ENCODE peak calls at places on chromosomes 6 and 20, in seven cellular contexts. I is tibial artery; Q is psoas muscle; S is nephron progenitor cell; E is HFFc6; W is GM10248; H is CD8-positive, alpha-beta T cell. Y is an unnamed sample.

GRCh38 chr6:100230976-100231316 is 233.8 kb downstream of the SIM1 start:
- DNase-seq in H (no peak), E (peak; percentile 16), Q (no peak), W (no peak), S (no peak), I (no peak), Y (no peak)

GRCh38 chr6:132520953-132521352 is 8.0 kb upstream of the STX7 start:
- DNase-seq in H (no peak), Q (no peak), I (no peak), W (no peak), S (no peak), E (no peak), Y (no peak)

GRCh38 chr6:30690403-30691207 is at the start of gene NRM:
- DNase-seq in I (peak; percentile 94), E (peak; percentile 81), H (peak; percentile 70), S (peak; percentile 90), Q (peak; percentile 90), W (peak; percentile 91), Y (peak; percentile 92)

GRCh38 chr6:116561377-116562018 is 7.9 kb downstream of the CALHM4 start:
- DNase-seq in E (peak; percentile 77), I (peak; percentile 81), H (peak; percentile 69), W (peak; percentile 55), Q (peak; percentile 67), S (peak; percentile 76), Y (peak; percentile 75)

GRCh38 chr20:33531047-33531877 is 41.4 kb downstream of the CBFA2T2 start:
- DNase-seq in Q (no peak), H (no peak), I (no peak), S (peak; percentile 31), W (no peak), E (no peak), Y (no peak)

GRCh38 chr20:53569005-53569404 is 24.6 kb downstream of the ZNF217 start:
- DNase-seq in Q (no peak), E (no peak), H (no peak), S (no peak), I (no peak), W (no peak), Y (no peak)

GRCh38 chr6:36616888-36617521 is 22.8 kb downstream of the SRSF3 start:
- DNase-seq in E (peak; percentile 43), S (no peak), W (no peak), Q (peak; percentile 83), I (peak; percentile 64), H (no peak), Y (no peak)

GRCh38 chr6:26556263-26557070 is 18.3 kb downstream of the HMGN4 start:
- DNase-seq in S (peak; percentile 67), E (peak; percentile 99), Q (peak; percentile 45), I (no peak), H (peak; percentile 23), W (no peak), Y (peak; percentile 50)

GRCh38 chr6:12421596-12421995 is 131.4 kb downstream of the EDN1 start:
- DNase-seq in S (no peak), I (no peak), E (no peak), H (no peak), Q (no peak), W (no peak), Y (no peak)

GRCh38 chr6:170087946-170088348 is 202.9 kb downstream of the DLL1 start:
- DNase-seq in I (peak; percentile 68), W (peak; percentile 76), H (peak; percentile 30), S (no peak), E (no peak), Q (no peak), Y (peak; percentile 24)

GRCh38 chr20:1491281-1491840 is at the start of gene SIRPB2:
- DNase-seq in S (no peak), H (no peak), E (no peak), Q (peak; percentile 44), I (peak; percentile 80), W (no peak), Y (peak; percentile 66)

GRCh38 chr6:32868257-32868788 is 14.3 kb downstream of the PSMB9 start:
- DNase-seq in E (peak; percentile 56), S (peak; percentile 84), W (peak; percentile 52), Q (peak; percentile 73), H (peak; percentile 93), I (peak; percentile 83), Y (peak; percentile 73)

GRCh38 chr20:11675920-11676617 is 241.6 kb upstream of the BTBD3 start:
- DNase-seq in E (no peak), I (no peak), H (no peak), S (no peak), W (no peak), Q (no peak), Y (no peak)

GRCh38 chr6:14108571-14109410 is 8.8 kb upstream of the CD83 start:
- DNase-seq in W (peak; percentile 68), Q (no peak), H (no peak), I (peak; percentile 70), S (no peak), E (no peak), Y (no peak)

GRCh38 chr20:44516491-44516890 is 5.4 kb downstream of the SERINC3 start:
- DNase-seq in Q (peak; percentile 37), W (no peak), H (no peak), S (no peak), E (no peak), I (no peak), Y (no peak)

GRCh38 chr6:47147175-47147727 is 105.1 kb upstream of the ADGRF1 start:
- DNase-seq in I (no peak), H (no peak), W (no peak), Q (no peak), S (no peak), E (no peak), Y (no peak)

GRCh38 chr20:62359491-62360121 is 7.5 kb downstream of the LAMA5 start:
- DNase-seq in E (no peak), H (no peak), Q (peak; percentile 57), S (no peak), I (peak; percentile 88), W (no peak), Y (no peak)

GRCh38 chr6:71107935-71108420 is 151.1 kb upstream of the B3GAT2 start:
- DNase-seq in E (peak; percentile 62), I (no peak), Q (no peak), W (no peak), S (no peak), H (no peak), Y (no peak)

GRCh38 chr6:53828215-53828614 is 33.4 kb downstream of the LRRC1 start:
- DNase-seq in E (no peak), H (no peak), W (no peak), S (no peak), Q (no peak), I (no peak), Y (no peak)

GRCh38 chr6:87391334-87391733 is 16.4 kb upstream of the CFAP206 start:
- DNase-seq in Q (no peak), S (peak; percentile 16), E (peak; percentile 36), H (no peak), W (peak; percentile 48), I (no peak), Y (peak; percentile 48)

GRCh38 chr20:38723982-38724602 is at the start of gene SLC32A1:
- DNase-seq in S (peak; percentile 68), E (no peak), W (no peak), I (no peak), Q (no peak), H (no peak), Y (peak; percentile 41)

GRCh38 chr20:47397652-47398301 is 41.3 kb upstream of the ZMYND8 start:
- DNase-seq in S (no peak), W (no peak), I (no peak), E (no peak), Q (no peak), H (no peak), Y (no peak)

GRCh38 chr6:118780728-118781127 is 113.2 kb upstream of the ASF1A start:
- DNase-seq in Q (no peak), W (no peak), I (no peak), H (no peak), E (no peak), S (no peak), Y (no peak)

GRCh38 chr20:20318318-20319161 is 49.4 kb upstream of the INSM1 start:
- DNase-seq in S (no peak), W (no peak), Q (no peak), E (no peak), I (no peak), H (no peak), Y (no peak)

GRCh38 chr6:78511019-78511418 is 356.3 kb upstream of the IRAK1BP1 start:
- DNase-seq in H (no peak), W (no peak), I (no peak), E (no peak), S (no peak), Q (no peak), Y (no peak)

GRCh38 chr20:25057234-25058050 is 497 bp downstream of the ACSS1 start:
- DNase-seq in E (peak; percentile 23), I (peak; percentile 91), W (peak; percentile 71), H (peak; percentile 81), S (peak; percentile 67), Q (peak; percentile 74), Y (peak; percentile 53)

DNA sequence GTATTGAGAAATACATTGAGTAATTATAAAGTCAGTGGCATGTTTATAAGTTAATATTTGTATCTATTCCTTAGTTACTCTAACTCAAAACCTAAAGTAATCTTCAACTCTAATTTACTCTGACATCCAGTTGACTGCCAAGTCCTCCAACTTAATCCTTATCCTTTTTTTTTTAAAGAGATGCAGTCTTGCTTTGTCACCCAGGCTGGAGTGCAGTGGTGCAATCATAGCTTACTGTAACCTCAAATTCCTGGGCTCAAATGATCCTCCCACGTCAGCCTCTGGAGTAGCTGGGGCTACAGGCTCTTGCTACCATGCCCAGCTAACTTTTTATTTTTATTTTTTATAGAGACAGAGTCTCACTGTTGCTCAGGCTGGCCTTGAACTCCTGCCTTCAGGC is 24.4 kb downstream of the PTPN1 start:
- DNase-seq in Q (peak; percentile 30), S (no peak), W (no peak), H (no peak), I (no peak), E (peak; percentile 89), Y (no peak)
- TF ChIP-seq CTCF in Q (no peak), S (no peak), W (no peak), H (no peak), I (no peak), E (no peak), Y (no peak)

GRCh38 chr6:44062771-44063560 is 64.3 kb downstream of the MRPL14 start:
- DNase-seq in E (no peak), H (peak; percentile 15), W (no peak), Q (peak; percentile 46), I (no peak), S (peak; percentile 39), Y (peak; percentile 46)
- TF ChIP-seq CTCF in E (peak; percentile 80), H (no peak), W (peak; percentile 57), Q (peak; percentile 25), I (no peak), S (peak; percentile 45), Y (peak; percentile 77)

DNA sequence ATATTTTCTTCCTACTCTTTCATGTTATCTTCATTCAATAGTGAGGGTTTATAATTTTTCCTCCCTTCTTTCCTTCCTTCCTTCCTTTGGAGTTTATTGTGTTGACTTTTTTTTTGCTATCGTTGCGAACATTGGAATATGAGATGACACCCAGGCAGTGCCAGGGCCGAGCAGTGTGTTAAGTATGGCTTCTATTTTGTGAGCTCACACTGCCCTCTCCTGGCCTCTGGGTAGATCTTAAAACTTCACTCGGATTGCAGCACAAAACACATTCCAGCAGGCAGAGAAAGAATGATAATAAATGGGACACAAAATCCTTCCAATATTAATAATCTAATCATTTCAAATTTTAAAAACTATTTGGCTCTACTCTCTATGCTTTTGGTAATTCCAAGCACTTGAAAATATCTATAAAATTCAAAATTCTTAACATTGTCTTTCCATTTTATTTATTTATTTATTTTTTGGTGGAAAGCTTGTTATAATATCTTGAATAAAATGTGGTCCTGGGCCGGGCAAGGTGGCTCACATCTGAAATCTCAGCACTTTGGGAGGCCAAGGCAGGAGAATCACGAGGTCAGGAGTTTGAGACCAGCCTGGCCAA is 147.4 kb upstream of the OLIG3 start:
- DNase-seq in Q (peak; percentile 55), E (peak; percentile 64), I (peak; percentile 69), S (peak; percentile 65), W (peak; percentile 57), H (peak; percentile 64), Y (peak; percentile 64)
- TF ChIP-seq CTCF in Q (peak; percentile 77), E (peak; percentile 85), I (peak; percentile 65), S (peak; percentile 69), W (peak; percentile 69), H (peak; percentile 77), Y (peak; percentile 51)

GRCh38 chr20:58481541-58482021 is 33.6 kb downstream of the APCDD1L start:
- DNase-seq in H (peak; percentile 51), Q (peak; percentile 45), S (peak; percentile 75), I (no peak), E (peak; percentile 24), W (peak; percentile 75), Y (peak; percentile 86)
- TF ChIP-seq CTCF in H (no peak), Q (peak; percentile 39), S (peak; percentile 61), I (peak; percentile 32), E (peak; percentile 93), W (peak; percentile 29), Y (peak; percentile 78)

Y was measured in endothelial cell.